ENCODE peak calls at places on chromosome 20, in five cellular contexts. N is HepG2, O is esophagus squamous epithelium, H is cardiac fibroblast, F is fibroblast of the aortic adventitia. R is an unnamed sample.

GRCh38 chr20:49450281-49450707 is 32.2 kb downstream of the KCNB1 start:
- DNase-seq in O (no peak), H (no peak), N (no peak), F (no peak), R (no peak)

GRCh38 chr20:45322952-45323383 is 14.9 kb upstream of the MATN4 start:
- DNase-seq in F (peak), H (peak), N (peak), O (no peak), R (peak)

GRCh38 chr20:36543187-36544133 is 2.1 kb downstream of the MYL9 start:
- DNase-seq in O (no peak), N (no peak), H (peak), F (peak), R (peak)

GRCh38 chr20:63498950-63499332 is at the start of gene EEF1A2:
- DNase-seq in H (no peak), N (no peak), F (no peak), O (no peak), R (no peak)

GRCh38 chr20:24379116-24379927 is 90.1 kb upstream of the SYNDIG1 start:
- DNase-seq in F (peak), O (no peak), H (peak), N (no peak), R (peak)

GRCh38 chr20:46764068-46764467 is 54.6 kb downstream of the SLC2A10 start:
- DNase-seq in H (no peak), O (no peak), N (no peak), F (no peak), R (no peak)

GRCh38 chr20:20083796-20084195 is 31.5 kb downstream of the CFAP61 start:
- DNase-seq in H (peak), N (peak), O (no peak), F (peak), R (peak)

GRCh38 chr20:3248167-3248992 is 9.4 kb upstream of the SLC4A11 start:
- DNase-seq in O (no peak), F (peak), N (no peak), H (peak), R (no peak)

GRCh38 chr20:21323640-21324039 is 20.5 kb downstream of the XRN2 start:
- DNase-seq in F (peak), N (no peak), H (peak), O (no peak), R (peak)

GRCh38 chr20:46129955-46130481 is 11.9 kb downstream of the CD40 start:
- DNase-seq in H (no peak), N (no peak), F (no peak), O (no peak), R (no peak)

GRCh38 chr20:35235881-35236280 is 9.4 kb downstream of the MMP24 start:
- DNase-seq in O (no peak), N (no peak), F (no peak), H (no peak), R (no peak)

GRCh38 chr20:38725458-38725958 is 1.2 kb downstream of the SLC32A1 start:
- DNase-seq in O (no peak), F (no peak), N (no peak), H (no peak), R (no peak)

GRCh38 chr20:38723982-38724602 is at the start of gene SLC32A1:
- DNase-seq in N (no peak), O (no peak), H (no peak), F (no peak), R (peak)

GRCh38 chr20:38725959-38726848 is 1.9 kb downstream of the SLC32A1 start:
- DNase-seq in H (peak), O (no peak), F (peak), N (peak), R (peak)

GRCh38 chr20:38723069-38723981 is 961 bp upstream of the SLC32A1 start:
- DNase-seq in F (no peak), O (no peak), N (no peak), H (no peak), R (peak)

DNA sequence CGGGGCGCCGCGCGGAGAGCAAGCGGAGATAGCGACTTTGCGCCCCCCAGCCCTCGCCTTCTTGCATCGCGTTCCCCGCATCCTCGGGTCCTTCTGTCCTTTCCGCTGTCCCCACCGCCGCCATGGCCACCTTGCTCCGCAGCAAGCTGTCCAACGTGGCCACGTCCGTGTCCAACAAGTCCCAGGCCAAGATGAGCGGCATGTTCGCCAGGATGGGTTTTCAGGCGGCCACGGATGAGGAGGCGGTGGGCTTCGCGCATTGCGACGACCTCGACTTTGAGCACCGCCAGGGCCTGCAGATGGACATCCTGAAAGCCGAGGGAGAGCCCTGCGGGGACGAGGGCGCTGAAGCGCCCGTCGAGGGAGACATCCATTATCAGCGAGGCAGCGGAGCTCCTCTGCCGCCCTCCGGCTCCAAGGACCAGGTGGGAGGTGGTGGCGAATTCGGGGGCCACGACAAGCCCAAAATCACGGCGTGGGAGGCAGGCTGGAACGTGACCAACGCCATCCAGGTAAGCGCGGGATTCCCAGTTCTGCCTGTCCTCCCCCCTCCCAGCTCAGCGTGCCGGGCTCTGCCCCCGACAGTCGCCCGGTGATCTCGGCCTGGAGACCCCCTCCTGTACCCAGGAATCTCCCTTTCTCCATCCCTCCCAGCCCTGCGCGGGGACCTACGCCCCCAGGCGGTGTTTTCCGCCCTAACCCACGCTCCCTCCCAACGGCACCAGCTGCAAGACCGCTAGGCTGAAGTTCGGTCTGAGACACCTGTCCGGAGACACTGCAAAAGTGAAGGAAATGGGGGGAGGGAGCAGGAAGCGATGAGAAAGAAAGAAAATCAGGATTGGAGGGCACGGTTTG is 544 bp downstream of the SLC32A1 start:
- DNase-seq in O (no peak), F (no peak), H (no peak), N (no peak), R (no peak)
- H3K4me3 ChIP-seq in O (no peak), F (no peak), H (no peak), N (no peak), R (no peak)

GRCh38 chr20:62119101-62119500 is 3.2 kb upstream of the LSM14B start:
- DNase-seq in N (no peak), H (no peak), O (no peak), F (no peak), R (no peak)

GRCh38 chr20:62119591-62120364 is 2.5 kb upstream of the LSM14B start:
- DNase-seq in F (no peak), N (peak), H (no peak), O (no peak), R (no peak)

GRCh38 chr20:62120990-62121775 is 1.1 kb upstream of the LSM14B start:
- DNase-seq in F (peak), O (no peak), N (no peak), H (peak), R (peak)

GRCh38 chr20:62121776-62122658 is at the start of gene LSM14B:
- DNase-seq in O (peak), N (peak), H (peak), F (peak), R (peak)

GRCh38 chr20:62120365-62120762 is 1.9 kb upstream of the LSM14B start:
- DNase-seq in F (no peak), O (no peak), H (no peak), N (no peak), R (no peak)
- TF ChIP-seq CTCF in F (no peak), O (no peak), H (no peak), N (no peak), R (no peak)

DNA sequence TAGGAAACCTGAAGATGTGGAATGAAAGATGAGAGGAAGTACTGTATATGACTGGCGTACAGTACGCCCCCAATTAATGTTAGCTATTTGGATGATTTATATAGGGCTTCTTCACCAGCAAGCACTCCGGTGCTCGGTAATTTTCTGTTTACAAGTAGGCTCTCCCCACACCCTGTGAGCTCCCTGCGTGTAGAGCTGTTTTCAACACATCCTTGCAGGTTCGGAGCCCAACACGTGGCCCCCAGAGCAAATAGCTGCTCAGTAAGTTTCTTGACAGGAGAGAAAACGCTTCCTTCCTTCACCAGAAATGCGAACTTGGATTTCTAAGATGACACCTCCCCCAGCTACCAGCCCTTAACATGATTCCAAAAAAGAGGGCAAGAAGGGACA is 1.2 kb upstream of the RAB22A start:
- DNase-seq in N (no peak), O (no peak), F (no peak), H (no peak), R (no peak)
- H3K4me3 ChIP-seq in N (no peak), O (peak), F (peak), H (peak), R (peak)

DNA sequence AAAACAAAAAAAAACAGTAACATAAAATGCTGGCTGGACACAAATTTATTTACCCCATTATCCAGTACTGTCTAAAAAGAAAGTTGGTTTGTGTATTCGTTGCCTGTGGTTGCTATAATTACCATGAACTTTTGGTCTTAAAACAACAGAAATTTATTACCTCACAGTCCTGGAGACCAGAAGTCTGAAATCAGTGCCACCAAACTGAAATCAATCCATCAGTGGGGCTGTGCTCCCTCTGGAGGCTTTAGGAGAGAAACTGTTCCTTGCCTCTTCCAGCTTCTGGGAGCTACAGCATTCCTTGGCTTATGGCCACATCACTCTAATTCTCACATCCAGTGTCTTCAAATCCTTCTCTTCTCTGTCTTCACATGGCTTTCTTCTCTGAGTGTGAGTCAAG is 79.4 kb downstream of the SNX5 start:
- DNase-seq in N (peak), O (no peak), F (peak), H (peak), R (no peak)
- TF ChIP-seq CTCF in N (peak), O (no peak), F (peak), H (peak), R (no peak)

GRCh38 chr20:53895385-53895755 is 175.0 kb downstream of the BCAS1 start:
- DNase-seq in F (no peak), N (no peak), H (no peak), O (no peak), R (no peak)

GRCh38 chr20:53896647-53897046 is 173.7 kb downstream of the BCAS1 start:
- DNase-seq in F (no peak), N (no peak), H (no peak), O (no peak), R (no peak)

GRCh38 chr20:53897884-53898557 is 172.4 kb downstream of the BCAS1 start:
- DNase-seq in H (no peak), O (no peak), F (no peak), N (no peak), R (no peak)

GRCh38 chr20:53896041-53896440 is 174.4 kb downstream of the BCAS1 start:
- DNase-seq in H (no peak), N (no peak), O (no peak), F (no peak), R (no peak)

GRCh38 chr20:53894707-53895384 is 175.5 kb downstream of the BCAS1 start:
- DNase-seq in F (no peak), N (no peak), O (no peak), H (no peak), R (no peak)
- H3K4me3 ChIP-seq in F (no peak), N (no peak), O (no peak), H (no peak), R (no peak)

GRCh38 chr20:16243470-16243869 is 329.8 kb downstream of the KIF16B start:
- DNase-seq in N (peak), O (no peak), F (no peak), H (no peak), R (no peak)
- TF ChIP-seq CTCF in N (peak), O (no peak), F (no peak), H (no peak), R (no peak)

GRCh38 chr20:12371955-12372354 is 454.3 kb downstream of the BTBD3 start:
- DNase-seq in H (no peak), F (no peak), N (no peak), O (no peak), R (no peak)
- H3K4me3 ChIP-seq in H (no peak), F (no peak), N (no peak), O (no peak), R (no peak)

DNA sequence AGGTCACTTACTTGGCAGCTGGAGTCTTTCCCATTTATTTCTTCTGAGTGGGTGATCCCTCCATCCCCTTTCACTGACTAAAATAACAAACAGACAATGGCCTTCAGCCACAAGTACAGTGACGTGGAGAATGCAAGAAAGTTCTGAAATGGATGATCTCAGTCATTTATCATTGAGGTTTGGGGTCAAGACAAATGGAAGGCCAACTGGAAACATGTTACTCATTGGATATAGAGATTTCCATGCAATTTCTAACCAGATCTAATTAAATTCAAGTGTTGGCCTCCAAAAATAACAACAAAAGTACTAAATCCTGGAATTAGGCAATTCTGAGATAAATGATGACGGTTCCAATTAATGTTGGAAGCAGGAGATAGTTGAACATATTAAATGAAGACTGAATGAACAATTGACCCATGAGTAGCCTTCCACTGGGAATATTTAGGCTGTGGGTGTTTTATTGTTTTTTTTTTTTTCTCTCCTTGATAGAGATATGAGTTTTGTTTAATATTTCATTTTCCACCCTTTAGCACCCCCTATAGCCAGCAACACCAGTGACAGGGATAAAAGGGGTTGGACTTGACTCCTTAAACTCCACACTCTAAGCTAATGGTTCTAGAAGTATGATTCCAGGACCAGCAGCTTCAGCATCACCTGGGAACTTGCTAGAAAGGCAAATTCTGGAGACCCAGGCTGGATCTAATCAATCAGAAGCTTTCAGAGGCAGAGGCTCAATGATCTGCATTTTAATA is 112.8 kb downstream of the BCAS1 start:
- DNase-seq in O (no peak), N (no peak), H (peak), F (peak), R (peak)
- TF ChIP-seq CTCF in O (no peak), N (no peak), H (peak), F (peak), R (peak)

R was measured in foreskin fibroblast.